ENCODE peak calls at places on chromosomes 1 and 21, in ten cellular contexts. C is ovary; M is AG04450; S is fibroblast of lung; W is CD14-positive monocyte; F is heart left ventricle; N is astrocyte; Q is CD4-positive, alpha-beta T cell; I is GM23338; P is heart right ventricle. B is an unnamed sample.

GRCh38 chr21:34715518-34715917 is 46.7 kb downstream of the CLIC6 start:
- DNase-seq in C (no peak), M (no peak), S (no peak), W (no peak), F (no peak), N (no peak), Q (no peak), I (no peak), P (no peak), B (no peak)

GRCh38 chr1:65595724-65596123 is 175.3 kb downstream of the LEPR start:
- DNase-seq in C (no peak), M (no peak), S (no peak), W (no peak), F (no peak), N (no peak), Q (no peak), I (no peak), P (no peak), B (no peak)

GRCh38 chr1:64493864-64494263 is 23.9 kb downstream of the CACHD1 start:
- DNase-seq in C (no peak), M (no peak), S (no peak), W (no peak), F (no peak), N (no peak), Q (no peak), I (peak), P (no peak), B (no peak)

GRCh38 chr1:42334240-42335049 is 590 bp downstream of the FOXJ3 start:
- DNase-seq in C (no peak), M (no peak), S (peak), W (peak), F (peak), N (peak), Q (peak), I (peak), P (peak), B (no peak)

GRCh38 chr1:161725888-161726630 is 4.7 kb downstream of the FCRLB start:
- DNase-seq in C (peak), M (no peak), S (peak), W (no peak), F (peak), N (peak), Q (peak), I (peak), P (peak), B (no peak)

GRCh38 chr1:7975212-7975865 is 13.8 kb downstream of the PARK7 start:
- DNase-seq in C (peak), M (peak), S (peak), W (no peak), F (peak), N (peak), Q (no peak), I (peak), P (peak), B (peak)

GRCh38 chr1:114192328-114192727 is 38.7 kb upstream of the SYT6 start:
- DNase-seq in C (no peak), M (no peak), S (no peak), W (no peak), F (no peak), N (no peak), Q (no peak), I (peak), P (no peak), B (no peak)

GRCh38 chr1:92759361-92759760 is 25.5 kb downstream of the EVI5 start:
- DNase-seq in C (no peak), M (no peak), S (no peak), W (no peak), F (no peak), N (no peak), Q (no peak), I (no peak), P (no peak), B (no peak)

GRCh38 chr1:89723863-89724262 is 90.9 kb downstream of the LRRC8C start:
- DNase-seq in C (no peak), M (no peak), S (peak), W (peak), F (peak), N (no peak), Q (no peak), I (no peak), P (peak), B (no peak)

GRCh38 chr1:15390667-15391066 is 19.0 kb upstream of the EFHD2 start:
- DNase-seq in C (no peak), M (no peak), S (no peak), W (no peak), F (no peak), N (no peak), Q (no peak), I (no peak), P (no peak), B (no peak)

GRCh38 chr1:168437821-168438220 is 106.0 kb downstream of the XCL2 start:
- DNase-seq in C (no peak), M (no peak), S (no peak), W (no peak), F (no peak), N (no peak), Q (no peak), I (no peak), P (no peak), B (no peak)

GRCh38 chr1:55402676-55403464 is 187.7 kb upstream of the USP24 start:
- DNase-seq in C (no peak), M (no peak), S (peak), W (no peak), F (no peak), N (peak), Q (no peak), I (no peak), P (no peak), B (no peak)

GRCh38 chr1:118184737-118185082 is 318 bp downstream of the SPAG17 start:
- DNase-seq in C (no peak), M (no peak), S (peak), W (no peak), F (no peak), N (peak), Q (no peak), I (peak), P (no peak), B (no peak)

GRCh38 chr1:100881687-100882086 is 13.0 kb downstream of the EXTL2 start:
- DNase-seq in C (no peak), M (no peak), S (no peak), W (no peak), F (no peak), N (no peak), Q (no peak), I (peak), P (no peak), B (no peak)

GRCh38 chr1:200979574-200980451 is 43.7 kb downstream of the KIF21B start:
- DNase-seq in C (no peak), M (no peak), S (peak), W (no peak), F (no peak), N (no peak), Q (peak), I (peak), P (no peak), B (no peak)

GRCh38 chr1:174968750-174969244 is 30.9 kb upstream of the CACYBP start:
- DNase-seq in C (no peak), M (no peak), S (peak), W (no peak), F (no peak), N (peak), Q (peak), I (no peak), P (no peak), B (no peak)

GRCh38 chr1:47969478-47969877 is 27.7 kb downstream of the TRABD2B start:
- DNase-seq in C (no peak), M (no peak), S (no peak), W (no peak), F (no peak), N (no peak), Q (no peak), I (no peak), P (no peak), B (no peak)

GRCh38 chr1:29649375-29650040 is 413.2 kb downstream of the PTPRU start:
- DNase-seq in C (no peak), M (no peak), S (peak), W (peak), F (no peak), N (peak), Q (no peak), I (no peak), P (no peak), B (no peak)

GRCh38 chr1:167456926-167457325 is 61.4 kb downstream of the CD247 start:
- DNase-seq in C (peak), M (no peak), S (no peak), W (no peak), F (no peak), N (no peak), Q (no peak), I (no peak), P (no peak), B (no peak)

GRCh38 chr1:171803056-171803455 is 21.6 kb downstream of the METTL13 start:
- DNase-seq in C (no peak), M (peak), S (no peak), W (no peak), F (no peak), N (no peak), Q (no peak), I (no peak), P (no peak), B (no peak)

GRCh38 chr1:145872421-145872891 is 13.2 kb downstream of the ANKRD35 start:
- DNase-seq in C (peak), M (no peak), S (no peak), W (no peak), F (peak), N (peak), Q (no peak), I (peak), P (peak), B (no peak)

GRCh38 chr1:147541672-147542548 is 609 bp downstream of the BCL9 start:
- DNase-seq in C (peak), M (no peak), S (peak), W (no peak), F (peak), N (peak), Q (peak), I (peak), P (peak), B (no peak)

GRCh38 chr1:115135681-115136080 is 46.4 kb upstream of the TSPAN2 start:
- DNase-seq in C (no peak), M (no peak), S (peak), W (no peak), F (no peak), N (peak), Q (no peak), I (no peak), P (no peak), B (no peak)

GRCh38 chr1:53135735-53136114 is 6.7 kb downstream of the SLC1A7 start:
- DNase-seq in C (no peak), M (peak), S (peak), W (no peak), F (no peak), N (peak), Q (no peak), I (no peak), P (no peak), B (peak)

GRCh38 chr1:168623003-168623828 is 46.8 kb downstream of the XCL1 start:
- DNase-seq in C (no peak), M (no peak), S (peak), W (no peak), F (peak), N (peak), Q (no peak), I (no peak), P (no peak), B (no peak)

DNA sequence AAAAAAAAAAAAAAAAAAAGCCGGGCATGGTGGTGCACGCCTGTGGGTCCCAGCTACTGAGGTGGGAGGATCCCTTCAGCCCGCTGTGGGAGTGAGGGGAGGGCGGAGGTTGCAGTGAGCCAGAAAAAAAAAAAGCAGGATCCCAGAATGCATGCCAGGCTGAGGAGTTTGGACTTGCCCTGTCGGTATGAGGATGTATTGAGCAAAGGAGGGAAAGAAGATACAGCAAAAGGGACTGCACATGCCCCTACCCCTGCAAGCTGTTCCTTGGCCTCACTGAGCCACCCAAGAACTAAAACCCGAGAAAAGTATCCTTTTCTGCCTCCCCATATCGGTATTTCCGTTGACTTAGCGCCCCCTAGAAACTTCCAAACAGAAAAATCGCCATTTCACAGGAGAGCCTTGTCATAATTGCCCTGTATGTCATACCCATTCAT is 1.3 kb upstream of the GPATCH4 start:
- DNase-seq in C (no peak), M (no peak), S (peak), W (no peak), F (no peak), N (no peak), Q (no peak), I (peak), P (no peak), B (no peak)
- TF ChIP-seq CTCF in C (no peak), M (peak), S (peak), W (peak), F (no peak), N (peak), Q (peak), I (peak), P (peak), B (no peak)

GRCh38 chr1:152141971-152142584 is 16.9 kb downstream of the RPTN start:
- DNase-seq in C (peak), M (no peak), S (peak), W (no peak), F (no peak), N (peak), Q (no peak), I (peak), P (peak), B (peak)
- TF ChIP-seq CTCF in C (peak), M (peak), S (peak), W (peak), F (peak), N (peak), Q (no peak), I (peak), P (peak), B (peak)

DNA sequence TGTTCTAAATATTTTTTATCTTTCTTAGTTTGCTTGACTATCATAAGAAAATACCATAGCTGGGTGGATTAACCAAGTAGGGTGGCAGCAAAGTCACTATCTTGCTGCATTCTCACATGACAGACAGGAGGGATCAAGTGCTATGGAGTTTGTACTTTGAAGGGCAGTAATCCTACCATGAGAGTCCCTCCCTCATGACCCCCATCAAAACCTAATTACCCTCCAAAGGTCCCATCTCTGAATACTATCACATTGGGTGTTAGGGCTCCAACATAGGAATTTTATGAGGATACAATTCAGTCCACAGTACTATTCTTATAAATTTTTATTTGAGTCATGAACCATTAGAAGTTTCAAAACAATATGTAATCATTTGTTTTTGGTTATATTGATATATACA is 388.5 kb upstream of the B3GALT2 start:
- DNase-seq in C (no peak), M (no peak), S (no peak), W (no peak), F (no peak), N (no peak), Q (no peak), I (no peak), P (no peak), B (no peak)
- TF ChIP-seq CTCF in C (no peak), M (no peak), S (no peak), W (no peak), F (no peak), N (no peak), Q (no peak), I (no peak), P (no peak), B (no peak)

GRCh38 chr1:188462837-188463236 is 1634.1 kb downstream of the PLA2G4A start:
- DNase-seq in C (no peak), M (no peak), S (no peak), W (no peak), F (no peak), N (no peak), Q (no peak), I (no peak), P (no peak), B (no peak)

GRCh38 chr1:188463919-188464318 is 1635.2 kb downstream of the PLA2G4A start:
- DNase-seq in C (no peak), M (no peak), S (no peak), W (no peak), F (no peak), N (no peak), Q (no peak), I (peak), P (no peak), B (no peak)
- TF ChIP-seq CTCF in C (no peak), M (peak), S (peak), W (no peak), F (no peak), N (no peak), Q (no peak), I (no peak), P (no peak), B (no peak)

GRCh38 chr21:44816761-44817505 is 929 bp downstream of the SUMO3 start:
- DNase-seq in C (no peak), M (no peak), S (no peak), W (no peak), F (no peak), N (no peak), Q (no peak), I (no peak), P (peak), B (no peak)
- TF ChIP-seq CTCF in C (no peak), M (no peak), S (no peak), W (no peak), F (no peak), N (no peak), Q (no peak), I (no peak), P (no peak), B (no peak)

DNA sequence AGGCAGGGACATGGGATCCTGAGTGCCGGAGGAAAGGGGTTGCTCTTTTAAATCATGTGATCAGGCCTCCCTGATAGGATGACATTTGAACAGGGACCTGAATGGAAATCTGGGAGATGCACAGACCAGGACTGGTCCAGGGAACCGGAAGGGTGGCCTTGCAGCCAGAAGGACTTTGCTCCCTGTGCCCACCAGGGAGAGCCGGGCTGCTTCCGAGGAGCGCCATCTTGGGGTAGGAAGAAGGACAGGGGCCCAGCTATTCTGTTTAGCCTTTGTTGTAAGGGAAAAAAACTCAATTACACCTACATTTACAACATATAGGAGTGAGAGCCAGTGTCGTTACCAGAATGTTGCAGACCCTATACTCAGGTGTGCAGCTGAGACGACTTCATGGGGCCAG is 5.5 kb downstream of the KLHDC7A start:
- DNase-seq in C (no peak), M (no peak), S (no peak), W (no peak), F (no peak), N (no peak), Q (no peak), I (peak), P (no peak), B (no peak)
- TF ChIP-seq CTCF in C (no peak), M (no peak), S (no peak), W (no peak), F (no peak), N (no peak), Q (no peak), I (peak), P (no peak), B (no peak)

B was measured in omental fat pad.